ENCODE peak calls at places on chromosome 2, in ten cellular contexts. C is breast epithelium; M is naive thymus-derived CD4-positive, alpha-beta T cell; G is mesenchymal stem cell; H is EL; X is testis; K is Right ventricle myocardium superior; L is fibroblast of lung; J is colonic mucosa; N is A172. E is an unnamed sample.

GRCh38 chr2:158968396-158969161 is at the start of gene TANC1:
- DNase-seq in C (peak; percentile 93), M (peak; percentile 72), G (peak; percentile 93), H (peak; percentile 93), X (peak; percentile 95), K (peak; percentile 96), L (peak; percentile 91), J (peak; percentile 96), N (peak; percentile 82), E (peak; percentile 95)

GRCh38 chr2:70094978-70095832 is 7.9 kb downstream of the PCBP1 start:
- DNase-seq in C (peak; percentile 76), M (no peak), G (no peak), H (peak; percentile 31), X (no peak), K (peak; percentile 63), L (peak; percentile 79), J (peak; percentile 63), N (no peak), E (peak; percentile 81)

GRCh38 chr2:218021536-218022071 is 18.8 kb upstream of the TNS1 start:
- DNase-seq in C (peak; percentile 45), M (no peak), G (no peak), H (no peak), X (no peak), K (peak; percentile 79), L (no peak), J (no peak), N (no peak), E (no peak)

GRCh38 chr2:155099784-155100183 is 401.3 kb downstream of the KCNJ3 start:
- DNase-seq in C (no peak), M (no peak), G (no peak), H (peak; percentile 8), X (peak; percentile 17), K (no peak), L (no peak), J (no peak), N (peak; percentile 80), E (no peak)

GRCh38 chr2:25310965-25311865 is 30.5 kb downstream of the DNMT3A start:
- DNase-seq in C (peak; percentile 68), M (no peak), G (no peak), H (no peak), X (no peak), K (peak; percentile 82), L (no peak), J (peak; percentile 88), N (no peak), E (peak; percentile 82)

GRCh38 chr2:159290289-159290907 is 3.9 kb upstream of the WDSUB1 start:
- DNase-seq in C (no peak), M (no peak), G (peak; percentile 81), H (peak; percentile 88), X (no peak), K (no peak), L (peak; percentile 98), J (peak; percentile 24), N (peak; percentile 16), E (no peak)

GRCh38 chr2:155145758-155146229 is 447.3 kb downstream of the KCNJ3 start:
- DNase-seq in C (no peak), M (no peak), G (no peak), H (no peak), X (no peak), K (no peak), L (no peak), J (no peak), N (no peak), E (no peak)

GRCh38 chr2:127664065-127664894 is 11.1 kb downstream of the LIMS2 start:
- DNase-seq in C (peak; percentile 47), M (no peak), G (no peak), H (no peak), X (peak; percentile 49), K (peak; percentile 56), L (no peak), J (no peak), N (no peak), E (no peak)

GRCh38 chr2:179751184-179751809 is 110.1 kb downstream of the ZNF385B start:
- DNase-seq in C (no peak), M (no peak), G (peak; percentile 30), H (peak; percentile 18), X (no peak), K (no peak), L (peak; percentile 63), J (no peak), N (peak; percentile 22), E (no peak)

GRCh38 chr2:237120956-237121720 is 35.4 kb downstream of the COPS8 start:
- DNase-seq in C (no peak), M (no peak), G (no peak), H (no peak), X (no peak), K (no peak), L (no peak), J (no peak), N (no peak), E (no peak)

GRCh38 chr2:205712508-205712907 is 30.2 kb downstream of the NRP2 start:
- DNase-seq in C (no peak), M (no peak), G (peak; percentile 79), H (peak; percentile 70), X (no peak), K (no peak), L (peak; percentile 54), J (no peak), N (peak; percentile 67), E (no peak)

GRCh38 chr2:240319221-240319854 is 116.1 kb upstream of the GPC1 start:
- DNase-seq in C (no peak), M (no peak), G (no peak), H (no peak), X (no peak), K (no peak), L (peak; percentile 10), J (no peak), N (no peak), E (no peak)

GRCh38 chr2:113116100-113116958 is 11.1 kb upstream of the IL1RN start:
- DNase-seq in C (no peak), M (no peak), G (no peak), H (no peak), X (no peak), K (no peak), L (no peak), J (no peak), N (no peak), E (no peak)

GRCh38 chr2:152409691-152410597 is 75.0 kb downstream of the FMNL2 start:
- DNase-seq in C (no peak), M (no peak), G (no peak), H (no peak), X (no peak), K (no peak), L (no peak), J (no peak), N (no peak), E (no peak)

GRCh38 chr2:8191427-8191826 is 490.4 kb upstream of the ID2 start:
- DNase-seq in C (no peak), M (no peak), G (no peak), H (no peak), X (no peak), K (no peak), L (peak; percentile 42), J (no peak), N (no peak), E (no peak)

GRCh38 chr2:36058076-36058475 is 297.5 kb upstream of the CRIM1 start:
- DNase-seq in C (no peak), M (no peak), G (no peak), H (no peak), X (no peak), K (no peak), L (no peak), J (no peak), N (no peak), E (no peak)

GRCh38 chr2:63842149-63843061 is 709 bp downstream of the UGP2 start:
- DNase-seq in C (no peak), M (no peak), G (peak; percentile 84), H (peak; percentile 72), X (peak; percentile 50), K (no peak), L (peak; percentile 93), J (peak; percentile 74), N (peak; percentile 8), E (peak; percentile 48)

GRCh38 chr2:221104391-221104811 is 467.7 kb downstream of the EPHA4 start:
- DNase-seq in C (no peak), M (no peak), G (peak; percentile 52), H (no peak), X (peak; percentile 89), K (peak; percentile 90), L (peak; percentile 62), J (peak; percentile 31), N (no peak), E (peak; percentile 40)

GRCh38 chr2:25821225-25822056 is 56.8 kb downstream of the ASXL2 start:
- DNase-seq in C (no peak), M (no peak), G (no peak), H (no peak), X (no peak), K (no peak), L (peak; percentile 91), J (no peak), N (peak; percentile 69), E (no peak)

GRCh38 chr2:66875941-66876462 is 441.1 kb downstream of the MEIS1 start:
- DNase-seq in C (no peak), M (no peak), G (no peak), H (no peak), X (no peak), K (no peak), L (no peak), J (no peak), N (no peak), E (no peak)

GRCh38 chr2:215274829-215275228 is 37.0 kb upstream of the ATIC start:
- DNase-seq in C (no peak), M (no peak), G (no peak), H (no peak), X (no peak), K (no peak), L (no peak), J (no peak), N (no peak), E (no peak)

GRCh38 chr2:149596471-149596870 is 8.9 kb upstream of the MMADHC start:
- DNase-seq in C (no peak), M (no peak), G (no peak), H (no peak), X (no peak), K (no peak), L (no peak), J (no peak), N (no peak), E (no peak)

GRCh38 chr2:105879106-105879797 is 134.5 kb downstream of the NCK2 start:
- DNase-seq in C (no peak), M (no peak), G (no peak), H (no peak), X (peak; percentile 53), K (no peak), L (no peak), J (peak; percentile 42), N (no peak), E (peak; percentile 63)

GRCh38 chr2:236943841-236944513 is 141.7 kb upstream of the COPS8 start:
- DNase-seq in C (no peak), M (no peak), G (no peak), H (no peak), X (no peak), K (no peak), L (no peak), J (peak; percentile 2), N (no peak), E (no peak)

GRCh38 chr2:223055140-223055539 is 3.1 kb downstream of the KCNE4 start:
- DNase-seq in C (no peak), M (no peak), G (peak; percentile 87), H (no peak), X (no peak), K (no peak), L (peak; percentile 84), J (no peak), N (no peak), E (no peak)

GRCh38 chr2:72211777-72212515 is 64.3 kb upstream of the CYP26B1 start:
- DNase-seq in C (no peak), M (no peak), G (no peak), H (peak; percentile 27), X (no peak), K (no peak), L (peak; percentile 22), J (no peak), N (peak; percentile 27), E (no peak)

GRCh38 chr2:239519081-239519920 is 118.5 kb upstream of the HDAC4 start:
- DNase-seq in C (no peak), M (no peak), G (no peak), H (no peak), X (no peak), K (peak; percentile 68), L (no peak), J (no peak), N (no peak), E (no peak)